ENCODE peak calls at places on chromosomes 7 and 10, in five cellular contexts. H, O, L, E and Y are unnamed samples.
A peak's percentile ranks its signal among the peaks of the same experiment; 100 is the strongest.

GRCh38 chr10:79192677-79193003 is 123.9 kb downstream of the ZMIZ1 start:
- DNase-seq in H (no peak), O (no peak), L (no peak), E (no peak), Y (no peak)

GRCh38 chr7:50729962-50730361 is 52.7 kb downstream of the GRB10 start:
- DNase-seq in H (no peak), O (no peak), L (peak; percentile 29), E (no peak), Y (no peak)

GRCh38 chr7:106938803-106939202 is 73.7 kb downstream of the PIK3CG start:
- DNase-seq in H (no peak), O (no peak), L (no peak), E (no peak), Y (no peak)

GRCh38 chr7:131943211-131943610 is 386.8 kb upstream of the PODXL start:
- DNase-seq in H (no peak), O (no peak), L (no peak), E (no peak), Y (no peak)

GRCh38 chr7:51606601-51607154 is 290.1 kb upstream of the COBL start:
- DNase-seq in H (no peak), O (no peak), L (no peak), E (no peak), Y (no peak)

GRCh38 chr7:65951837-65952578 is 30.0 kb downstream of the GUSB start:
- DNase-seq in H (no peak), O (no peak), L (no peak), E (no peak), Y (no peak)

GRCh38 chr10:93072225-93072712 is 1.4 kb upstream of the CYP26A1 start:
- DNase-seq in H (no peak), O (no peak), L (no peak), E (no peak), Y (no peak)

GRCh38 chr7:123190109-123190831 is 9.5 kb downstream of the SLC13A1 start:
- DNase-seq in H (peak; percentile 72), O (no peak), L (no peak), E (no peak), Y (no peak)

GRCh38 chr10:102644646-102645387 is 538 bp downstream of the TRIM8 start:
- DNase-seq in H (peak; percentile 90), O (no peak), L (no peak), E (peak; percentile 78), Y (no peak)

GRCh38 chr7:27122075-27122910 is 8.3 kb downstream of the HOXA4 start:
- DNase-seq in H (no peak), O (no peak), L (no peak), E (no peak), Y (no peak)

GRCh38 chr7:98086231-98086855 is 20.3 kb upstream of the LMTK2 start:
- DNase-seq in H (no peak), O (no peak), L (no peak), E (no peak), Y (no peak)

GRCh38 chr10:119370972-119371703 is 163.8 kb downstream of the GRK5 start:
- DNase-seq in H (no peak), O (no peak), L (peak; percentile 90), E (no peak), Y (no peak)

GRCh38 chr7:1567893-1568292 is 1.9 kb downstream of the PSMG3 start:
- DNase-seq in H (no peak), O (peak; percentile 83), L (no peak), E (no peak), Y (peak; percentile 45)

GRCh38 chr10:37704566-37704965 is 152.8 kb downstream of the ZNF248 start:
- DNase-seq in H (no peak), O (no peak), L (no peak), E (no peak), Y (no peak)

GRCh38 chr10:32731527-32731926 is 226.5 kb downstream of the ITGB1 start:
- DNase-seq in H (no peak), O (no peak), L (no peak), E (no peak), Y (no peak)

GRCh38 chr10:11875499-11876281 is 52.5 kb downstream of the PROSER2 start:
- DNase-seq in H (no peak), O (peak; percentile 26), L (peak; percentile 29), E (no peak), Y (peak; percentile 88)

GRCh38 chr10:3785849-3786290 is 861 bp upstream of the KLF6 start:
- DNase-seq in H (no peak), O (no peak), L (no peak), E (peak; percentile 65), Y (no peak)

GRCh38 chr10:49000437-49001398 is 61.1 kb upstream of the LRRC18 start:
- DNase-seq in H (no peak), O (no peak), L (no peak), E (no peak), Y (no peak)

GRCh38 chr10:49001861-49002675 is 62.4 kb upstream of the LRRC18 start:
- DNase-seq in H (no peak), O (no peak), L (no peak), E (no peak), Y (no peak)

GRCh38 chr10:49007128-49007527 is 67.5 kb upstream of the LRRC18 start:
- DNase-seq in H (no peak), O (no peak), L (no peak), E (no peak), Y (no peak)

GRCh38 chr10:49005270-49005669 is 65.6 kb upstream of the LRRC18 start:
- DNase-seq in H (no peak), O (no peak), L (no peak), E (no peak), Y (no peak)

DNA sequence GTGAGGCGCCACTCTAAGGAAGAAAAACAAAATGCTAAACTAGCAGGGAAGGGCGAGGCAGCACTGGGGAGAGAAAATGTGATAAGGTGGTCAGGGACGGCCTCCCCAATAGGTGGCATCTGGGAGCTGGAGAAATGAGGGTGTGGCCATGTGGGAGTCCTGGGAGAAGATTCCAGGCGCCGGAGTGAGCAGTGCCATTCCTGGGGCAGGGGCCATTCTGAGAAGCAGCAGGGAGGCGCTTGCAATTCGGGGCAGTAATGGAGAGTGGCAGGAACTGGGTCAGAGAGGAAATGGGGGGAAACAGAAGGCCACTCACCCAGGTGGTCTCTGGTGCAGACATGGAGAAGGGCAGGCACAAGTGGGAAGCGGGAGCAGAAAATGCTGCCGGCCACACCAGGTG is 61.8 kb upstream of the LRRC18 start:
- DNase-seq in H (no peak), O (no peak), L (no peak), E (no peak), Y (no peak)
- TF ChIP-seq CTCF in H (no peak), O (peak; percentile 7), L (peak; percentile 17), E (no peak), Y (peak; percentile 20)

GRCh38 chr7:94888542-94888941 is 18.9 kb upstream of the PPP1R9A start:
- DNase-seq in H (no peak), O (no peak), L (no peak), E (no peak), Y (peak; percentile 68)
- TF ChIP-seq CTCF in H (no peak), O (peak; percentile 24), L (no peak), E (no peak), Y (peak; percentile 71)

GRCh38 chr10:74969530-74969929 is 141.9 kb upstream of the SAMD8 start:
- DNase-seq in H (no peak), O (no peak), L (no peak), E (no peak), Y (no peak)
- TF ChIP-seq CTCF in H (no peak), O (no peak), L (no peak), E (no peak), Y (no peak)

DNA sequence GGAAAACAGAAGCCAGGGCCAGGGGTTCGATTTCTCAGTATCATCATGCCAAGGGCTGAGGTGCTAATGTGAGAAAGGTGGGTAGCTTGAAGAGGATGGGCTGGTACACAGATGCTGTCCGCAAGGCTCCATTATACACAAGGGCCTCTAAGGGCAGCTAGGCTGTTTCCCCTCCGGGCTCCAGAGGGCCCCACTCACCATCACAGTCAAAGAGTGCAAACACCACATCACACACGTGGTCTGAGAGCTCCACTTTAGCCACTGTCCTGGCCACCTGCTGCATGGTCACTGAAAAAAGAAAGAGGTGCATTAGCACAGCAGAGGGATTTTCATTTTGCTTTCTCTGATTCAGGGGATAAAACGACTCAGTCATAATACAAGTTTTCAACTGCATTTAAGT is 20.9 kb upstream of the DNAJB12 start:
- DNase-seq in H (no peak), O (no peak), L (no peak), E (no peak), Y (no peak)
- TF ChIP-seq CTCF in H (no peak), O (no peak), L (peak; percentile 18), E (no peak), Y (peak; percentile 36)

DNA sequence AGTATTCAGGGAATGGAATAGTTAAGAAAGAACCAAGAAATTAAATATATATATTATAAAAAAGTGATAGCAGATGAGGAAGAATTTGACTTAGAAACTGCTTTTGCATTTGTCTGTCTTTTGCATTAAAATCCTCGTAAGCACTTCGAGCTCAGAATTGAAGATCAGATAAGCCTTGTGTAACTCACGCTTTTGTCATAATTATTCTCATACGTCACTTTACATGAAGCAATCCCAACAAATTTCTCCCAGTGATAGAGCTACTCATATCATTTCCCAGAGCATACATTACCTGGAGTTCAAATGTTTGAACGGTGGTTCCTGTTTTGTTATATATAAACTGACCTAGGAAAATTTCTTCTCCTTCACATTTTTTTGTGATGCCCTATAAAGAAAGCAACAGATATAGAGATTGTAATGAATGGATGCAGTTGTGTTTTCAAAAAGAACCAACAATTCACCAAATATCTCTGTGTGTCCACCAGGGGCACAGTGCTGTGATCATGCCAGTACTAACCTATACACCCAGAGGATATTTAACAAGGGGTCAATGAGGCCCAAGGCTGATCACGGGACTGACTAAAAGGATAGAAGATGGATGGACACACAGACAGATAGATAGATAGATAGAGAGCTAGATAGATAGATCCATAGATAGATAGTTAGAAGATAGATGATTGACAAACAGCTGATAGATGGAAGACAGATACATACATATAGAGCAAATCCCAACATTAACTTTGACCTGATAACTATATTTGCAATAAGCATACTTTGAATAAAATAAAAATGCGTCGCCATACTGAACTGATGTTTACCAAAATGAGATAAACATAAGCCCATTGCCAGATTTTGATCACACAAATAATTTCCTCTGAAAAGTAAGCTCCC is 9.3 kb upstream of the HUS1 start:
- DNase-seq in H (no peak), O (no peak), L (no peak), E (no peak), Y (no peak)
- TF ChIP-seq CTCF in H (peak; percentile 54), O (peak; percentile 61), L (peak; percentile 49), E (peak; percentile 13), Y (peak; percentile 55)

GRCh38 chr10:75858357-75858756 is 426.9 kb downstream of the LRMDA start:
- DNase-seq in H (no peak), O (no peak), L (no peak), E (no peak), Y (no peak)

GRCh38 chr10:75857896-75858295 is 426.5 kb downstream of the LRMDA start:
- DNase-seq in H (no peak), O (no peak), L (no peak), E (no peak), Y (no peak)

GRCh38 chr10:75851946-75852345 is 420.5 kb downstream of the LRMDA start:
- DNase-seq in H (no peak), O (no peak), L (no peak), E (no peak), Y (no peak)

GRCh38 chr10:75857269-75857846 is 425.9 kb downstream of the LRMDA start:
- DNase-seq in H (no peak), O (no peak), L (no peak), E (no peak), Y (no peak)

GRCh38 chr10:75853085-75853484 is 421.7 kb downstream of the LRMDA start:
- DNase-seq in H (no peak), O (no peak), L (no peak), E (no peak), Y (no peak)
- TF ChIP-seq CTCF in H (peak; percentile 36), O (peak; percentile 44), L (peak; percentile 6), E (no peak), Y (peak; percentile 62)